ENCODE peak calls at places on chromosome 15, in five cellular contexts. One of them, this sample, is unnamed.

GRCh38 chr15:60442763-60443162 is 36.2 kb downstream of the ICE2 start:
- DNase-seq in upper lobe of left lung: no peak
- DNase-seq in SK-N-SH: no peak
- DNase-seq in ovary: no peak
- DNase-seq in sigmoid colon: no peak
- DNase-seq in this sample: no peak

GRCh38 chr15:44289352-44289790 is 852 bp downstream of the GOLM2 start:
- DNase-seq in upper lobe of left lung: no peak
- DNase-seq in ovary: no peak
- DNase-seq in sigmoid colon: no peak
- DNase-seq in SK-N-SH: no peak
- DNase-seq in this sample: no peak

GRCh38 chr15:39172380-39173281 is 408.2 kb upstream of the THBS1 start:
- DNase-seq in upper lobe of left lung: peak
- DNase-seq in sigmoid colon: peak
- DNase-seq in SK-N-SH: no peak
- DNase-seq in ovary: peak
- DNase-seq in this sample: no peak

GRCh38 chr15:89399390-89400120 is 64.9 kb upstream of the POLG start:
- DNase-seq in ovary: no peak
- DNase-seq in upper lobe of left lung: no peak
- DNase-seq in SK-N-SH: peak
- DNase-seq in sigmoid colon: no peak
- DNase-seq in this sample: peak

GRCh38 chr15:37101634-37102314 is 1.4 kb upstream of the MEIS2 start:
- DNase-seq in sigmoid colon: peak
- DNase-seq in upper lobe of left lung: peak
- DNase-seq in ovary: peak
- DNase-seq in SK-N-SH: peak
- DNase-seq in this sample: peak

GRCh38 chr15:29968099-29968892 is 114.5 kb upstream of the GOLGA8J start:
- DNase-seq in ovary: peak
- DNase-seq in sigmoid colon: no peak
- DNase-seq in SK-N-SH: peak
- DNase-seq in upper lobe of left lung: no peak
- DNase-seq in this sample: no peak

GRCh38 chr15:33098082-33099058 is 96.1 kb downstream of the FMN1 start:
- DNase-seq in upper lobe of left lung: no peak
- DNase-seq in ovary: no peak
- DNase-seq in sigmoid colon: no peak
- DNase-seq in SK-N-SH: no peak
- DNase-seq in this sample: no peak

GRCh38 chr15:98547741-98548166 is 100.6 kb upstream of the IGF1R start:
- DNase-seq in upper lobe of left lung: peak
- DNase-seq in sigmoid colon: peak
- DNase-seq in ovary: peak
- DNase-seq in SK-N-SH: no peak
- DNase-seq in this sample: peak

GRCh38 chr15:61749169-61749568 is 311.1 kb downstream of the VPS13C start:
- DNase-seq in upper lobe of left lung: no peak
- DNase-seq in ovary: no peak
- DNase-seq in sigmoid colon: no peak
- DNase-seq in SK-N-SH: no peak
- DNase-seq in this sample: no peak

GRCh38 chr15:74783072-74783807 is 1.4 kb downstream of the CSK start:
- DNase-seq in ovary: no peak
- DNase-seq in sigmoid colon: no peak
- DNase-seq in upper lobe of left lung: peak
- DNase-seq in SK-N-SH: peak
- DNase-seq in this sample: peak

GRCh38 chr15:88791637-88792036 is 11.6 kb upstream of the ACAN start:
- DNase-seq in ovary: no peak
- DNase-seq in SK-N-SH: no peak
- DNase-seq in upper lobe of left lung: no peak
- DNase-seq in sigmoid colon: no peak
- DNase-seq in this sample: no peak

GRCh38 chr15:23482228-23482627 is 35.2 kb upstream of the GOLGA6L2 start:
- DNase-seq in SK-N-SH: no peak
- DNase-seq in upper lobe of left lung: no peak
- DNase-seq in ovary: no peak
- DNase-seq in sigmoid colon: no peak
- DNase-seq in this sample: no peak

GRCh38 chr15:82963356-82964341 is 11.1 kb upstream of the HOMER2 start:
- DNase-seq in ovary: no peak
- DNase-seq in upper lobe of left lung: no peak
- DNase-seq in SK-N-SH: no peak
- DNase-seq in sigmoid colon: no peak
- DNase-seq in this sample: no peak

GRCh38 chr15:25481208-25481862 is 42.5 kb upstream of the UBE3A start:
- DNase-seq in upper lobe of left lung: peak
- DNase-seq in sigmoid colon: no peak
- DNase-seq in SK-N-SH: peak
- DNase-seq in ovary: peak
- DNase-seq in this sample: peak
- H3K4me3 ChIP-seq in upper lobe of left lung: no peak
- H3K4me3 ChIP-seq in sigmoid colon: peak
- H3K4me3 ChIP-seq in SK-N-SH: no peak
- H3K4me3 ChIP-seq in ovary: no peak
- H3K4me3 ChIP-seq in this sample: no peak

GRCh38 chr15:84824260-84824690 is 7.1 kb downstream of the ALPK3 start:
- DNase-seq in sigmoid colon: peak
- DNase-seq in SK-N-SH: no peak
- DNase-seq in upper lobe of left lung: no peak
- DNase-seq in ovary: peak
- DNase-seq in this sample: peak
- H3K27ac ChIP-seq in sigmoid colon: peak
- H3K27ac ChIP-seq in SK-N-SH: no peak
- H3K27ac ChIP-seq in upper lobe of left lung: no peak
- H3K27ac ChIP-seq in ovary: peak
- H3K27ac ChIP-seq in this sample: peak

GRCh38 chr15:90829942-90830440 is 38.4 kb upstream of the FURIN start:
- DNase-seq in ovary: no peak
- DNase-seq in upper lobe of left lung: peak
- DNase-seq in SK-N-SH: no peak
- DNase-seq in sigmoid colon: no peak
- DNase-seq in this sample: no peak
- TF ChIP-seq EP300 in ovary: no peak
- TF ChIP-seq EP300 in upper lobe of left lung: peak
- TF ChIP-seq EP300 in SK-N-SH: no peak
- TF ChIP-seq EP300 in sigmoid colon: no peak
- TF ChIP-seq EP300 in this sample: peak

GRCh38 chr15:65355173-65355982 is 22.4 kb downstream of the IGDCC3 start:
- DNase-seq in sigmoid colon: no peak
- DNase-seq in upper lobe of left lung: no peak
- DNase-seq in ovary: no peak
- DNase-seq in SK-N-SH: peak
- DNase-seq in this sample: no peak
- H3K4me3 ChIP-seq in sigmoid colon: peak
- H3K4me3 ChIP-seq in upper lobe of left lung: peak
- H3K4me3 ChIP-seq in ovary: peak
- H3K4me3 ChIP-seq in SK-N-SH: no peak
- H3K4me3 ChIP-seq in this sample: peak

GRCh38 chr15:41080144-41080543 is 35.9 kb downstream of the INO80 start:
- DNase-seq in SK-N-SH: no peak
- DNase-seq in upper lobe of left lung: no peak
- DNase-seq in sigmoid colon: no peak
- DNase-seq in ovary: no peak
- DNase-seq in this sample: no peak
- H3K27ac ChIP-seq in SK-N-SH: no peak
- H3K27ac ChIP-seq in upper lobe of left lung: no peak
- H3K27ac ChIP-seq in sigmoid colon: no peak
- H3K27ac ChIP-seq in ovary: no peak
- H3K27ac ChIP-seq in this sample: no peak

DNA sequence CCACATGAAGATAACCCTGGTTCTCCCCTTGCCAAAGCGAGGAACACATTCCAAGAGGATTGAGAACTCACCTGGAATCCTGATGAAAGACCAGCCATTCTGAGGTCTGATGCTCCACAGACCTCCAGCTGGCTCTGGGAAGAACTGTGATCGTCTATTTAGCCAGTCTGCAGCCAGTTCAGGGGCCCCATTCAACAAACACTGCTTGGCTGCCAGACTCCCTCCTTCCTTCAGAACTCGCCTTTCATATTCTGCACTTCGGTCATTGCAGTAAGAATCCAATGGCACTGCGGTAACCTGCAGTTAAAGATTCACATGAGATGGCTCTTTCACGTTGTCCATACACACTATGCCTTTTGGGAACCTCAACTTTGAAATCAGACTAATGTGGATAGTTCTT is 67.6 kb downstream of the CHAC1 start:
- DNase-seq in SK-N-SH: no peak
- DNase-seq in sigmoid colon: no peak
- DNase-seq in upper lobe of left lung: no peak
- DNase-seq in ovary: no peak
- DNase-seq in this sample: no peak
- TF ChIP-seq EP300 in SK-N-SH: no peak
- TF ChIP-seq EP300 in sigmoid colon: no peak
- TF ChIP-seq EP300 in upper lobe of left lung: no peak
- TF ChIP-seq EP300 in ovary: no peak
- TF ChIP-seq EP300 in this sample: no peak

DNA sequence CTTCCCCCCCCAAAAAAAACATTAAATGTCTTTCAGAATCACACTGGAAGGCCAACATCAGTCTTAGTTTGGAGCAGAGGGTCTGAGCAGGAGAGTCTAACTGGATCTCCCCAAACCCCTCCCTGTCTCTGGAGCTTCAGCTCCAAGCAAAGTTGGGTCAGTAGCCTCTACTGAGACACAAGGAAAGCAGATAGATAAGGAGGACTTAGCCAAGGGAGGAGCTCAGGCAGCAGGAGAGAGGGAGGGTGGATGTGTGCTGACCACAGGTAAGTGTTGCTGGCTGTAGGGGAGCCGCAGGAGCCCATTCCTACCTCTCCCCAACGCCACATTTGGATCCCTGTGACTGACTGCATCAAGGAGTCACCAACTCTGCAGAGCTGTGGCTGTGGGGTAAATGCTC is 7.0 kb downstream of the PLCB2 start:
- DNase-seq in SK-N-SH: no peak
- DNase-seq in sigmoid colon: no peak
- DNase-seq in ovary: no peak
- DNase-seq in upper lobe of left lung: no peak
- DNase-seq in this sample: no peak
- H3K4me3 ChIP-seq in SK-N-SH: no peak
- H3K4me3 ChIP-seq in sigmoid colon: no peak
- H3K4me3 ChIP-seq in ovary: no peak
- H3K4me3 ChIP-seq in upper lobe of left lung: no peak
- H3K4me3 ChIP-seq in this sample: no peak

GRCh38 chr15:99930696-99931095 is 197.5 kb upstream of the LYSMD4 start:
- DNase-seq in SK-N-SH: no peak
- DNase-seq in sigmoid colon: no peak
- DNase-seq in upper lobe of left lung: no peak
- DNase-seq in ovary: no peak
- DNase-seq in this sample: no peak

GRCh38 chr15:99929266-99929665 is 196.0 kb upstream of the LYSMD4 start:
- DNase-seq in SK-N-SH: no peak
- DNase-seq in upper lobe of left lung: no peak
- DNase-seq in sigmoid colon: no peak
- DNase-seq in ovary: no peak
- DNase-seq in this sample: no peak

GRCh38 chr15:99931703-99932603 is 198.7 kb upstream of the LYSMD4 start:
- DNase-seq in SK-N-SH: no peak
- DNase-seq in sigmoid colon: no peak
- DNase-seq in upper lobe of left lung: no peak
- DNase-seq in ovary: no peak
- DNase-seq in this sample: no peak

GRCh38 chr15:99925661-99926461 is 192.6 kb upstream of the LYSMD4 start:
- DNase-seq in SK-N-SH: peak
- DNase-seq in sigmoid colon: peak
- DNase-seq in ovary: peak
- DNase-seq in upper lobe of left lung: peak
- DNase-seq in this sample: peak

DNA sequence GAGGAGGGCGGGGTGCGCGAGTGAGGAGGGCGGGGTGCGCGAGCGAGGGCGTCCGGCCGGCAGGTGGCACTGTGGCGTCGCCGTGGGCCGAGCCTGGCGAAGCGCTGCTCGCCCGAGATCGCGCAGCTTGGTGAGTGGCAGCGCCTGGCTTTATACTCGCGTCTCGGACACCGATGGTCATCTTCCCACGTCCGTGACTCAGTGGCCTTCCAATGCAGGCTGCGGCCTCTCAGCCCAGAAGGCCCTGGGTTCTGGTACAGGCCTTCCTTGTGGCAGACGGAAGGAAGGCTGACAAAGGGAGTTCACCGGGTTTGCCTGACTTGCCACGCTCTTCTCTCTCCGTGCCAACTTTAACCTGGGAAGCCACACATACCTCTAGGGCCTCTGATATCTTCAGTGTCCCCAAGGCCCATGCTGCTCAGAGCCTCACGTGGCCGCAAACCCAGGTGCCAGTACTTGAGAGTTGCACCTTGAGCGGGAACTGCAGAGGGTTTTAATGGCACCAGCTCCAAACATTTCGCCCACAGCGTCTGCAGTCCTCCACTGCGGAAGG is 195.3 kb upstream of the LYSMD4 start:
- DNase-seq in sigmoid colon: peak
- DNase-seq in upper lobe of left lung: peak
- DNase-seq in SK-N-SH: peak
- DNase-seq in ovary: peak
- DNase-seq in this sample: peak
- H3K27ac ChIP-seq in sigmoid colon: peak
- H3K27ac ChIP-seq in upper lobe of left lung: peak
- H3K27ac ChIP-seq in SK-N-SH: no peak
- H3K27ac ChIP-seq in ovary: peak
- H3K27ac ChIP-seq in this sample: peak

GRCh38 chr15:100525894-100526512 is 2.7 kb downstream of the CERS3 start:
- DNase-seq in upper lobe of left lung: no peak
- DNase-seq in sigmoid colon: peak
- DNase-seq in SK-N-SH: no peak
- DNase-seq in ovary: peak
- DNase-seq in this sample: peak

GRCh38 chr15:100529556-100529955 is 806 bp upstream of the CERS3 start:
- DNase-seq in sigmoid colon: no peak
- DNase-seq in SK-N-SH: no peak
- DNase-seq in upper lobe of left lung: no peak
- DNase-seq in ovary: no peak
- DNase-seq in this sample: no peak

GRCh38 chr15:100531823-100532222 is 3.1 kb upstream of the CERS3 start:
- DNase-seq in ovary: no peak
- DNase-seq in sigmoid colon: no peak
- DNase-seq in upper lobe of left lung: no peak
- DNase-seq in SK-N-SH: no peak
- DNase-seq in this sample: no peak

GRCh38 chr15:100533934-100534333 is 5.2 kb upstream of the CERS3 start:
- DNase-seq in sigmoid colon: no peak
- DNase-seq in ovary: no peak
- DNase-seq in SK-N-SH: no peak
- DNase-seq in upper lobe of left lung: no peak
- DNase-seq in this sample: no peak

DNA sequence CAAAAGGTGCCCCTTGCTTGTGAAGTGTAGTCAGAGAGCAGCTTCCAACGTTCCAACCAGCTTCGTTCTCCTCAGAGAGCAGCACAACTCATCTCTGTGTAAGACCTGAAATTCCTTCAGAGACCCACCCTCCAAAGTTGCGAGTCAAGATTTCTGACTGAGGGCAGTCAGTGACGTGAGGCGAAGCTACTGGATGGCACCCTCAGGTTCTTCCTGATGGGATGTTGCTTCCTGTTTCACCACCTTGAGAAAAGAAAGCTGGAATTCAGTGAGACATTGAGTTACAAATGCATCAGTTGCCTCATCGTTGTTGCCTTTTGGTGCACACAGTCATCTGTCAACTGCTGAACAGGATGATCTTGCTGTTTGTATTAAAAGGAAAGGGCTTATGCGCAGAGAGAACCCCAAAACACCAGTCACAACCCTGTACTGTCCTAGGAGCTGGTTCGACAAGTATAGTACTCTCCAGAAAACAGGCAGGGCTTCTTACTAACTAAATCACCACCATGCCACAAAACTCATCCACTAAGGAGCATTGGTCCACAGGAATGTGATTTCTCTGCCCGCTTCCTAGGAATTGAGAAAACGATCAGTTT is at the start of gene CERS3:
- DNase-seq in ovary: no peak
- DNase-seq in SK-N-SH: no peak
- DNase-seq in sigmoid colon: no peak
- DNase-seq in upper lobe of left lung: no peak
- DNase-seq in this sample: no peak
- TF ChIP-seq EP300 in ovary: no peak
- TF ChIP-seq EP300 in SK-N-SH: no peak
- TF ChIP-seq EP300 in sigmoid colon: no peak
- TF ChIP-seq EP300 in upper lobe of left lung: no peak
- TF ChIP-seq EP300 in this sample: no peak